ENCODE peak calls at places on chromosomes 4 and X, in nine cellular contexts. One of them, this sample, is unnamed.

GRCh38 chr4:22720091-22720490 is 27.4 kb downstream of the GBA3 start:
- DNase-seq in T-helper 17 cell: no peak
- DNase-seq in posterior vena cava: no peak
- DNase-seq in IMR-90: peak
- DNase-seq in effector memory CD4-positive, alpha-beta T cell: no peak
- DNase-seq in CD8-positive, alpha-beta memory T cell: no peak
- DNase-seq in substantia nigra: no peak
- DNase-seq in left cardiac atrium: no peak
- DNase-seq in activated CD4-positive, alpha-beta T cell treated with anti-CD3 and anti-CD28 coated beads, Interleukin-2, amount 10 ng/mL, durations not matched to agents 7 days and 5 days: no peak
- DNase-seq in this sample: no peak

GRCh38 chr4:119300388-119301131 is 21.4 kb downstream of the FABP2 start:
- DNase-seq in T-helper 17 cell: peak
- DNase-seq in posterior vena cava: peak
- DNase-seq in IMR-90: peak
- DNase-seq in effector memory CD4-positive, alpha-beta T cell: peak
- DNase-seq in CD8-positive, alpha-beta memory T cell: peak
- DNase-seq in substantia nigra: no peak
- DNase-seq in left cardiac atrium: peak
- DNase-seq in activated CD4-positive, alpha-beta T cell treated with anti-CD3 and anti-CD28 coated beads, Interleukin-2, amount 10 ng/mL, durations not matched to agents 7 days and 5 days: peak
- DNase-seq in this sample: no peak

GRCh38 chr4:8766610-8767009 is 105.0 kb downstream of the HMX1 start:
- DNase-seq in T-helper 17 cell: no peak
- DNase-seq in posterior vena cava: peak
- DNase-seq in IMR-90: no peak
- DNase-seq in effector memory CD4-positive, alpha-beta T cell: no peak
- DNase-seq in CD8-positive, alpha-beta memory T cell: peak
- DNase-seq in substantia nigra: no peak
- DNase-seq in left cardiac atrium: peak
- DNase-seq in activated CD4-positive, alpha-beta T cell treated with anti-CD3 and anti-CD28 coated beads, Interleukin-2, amount 10 ng/mL, durations not matched to agents 7 days and 5 days: no peak
- DNase-seq in this sample: no peak

GRCh38 chr4:77599378-77599777 is 6.2 kb upstream of the CXCL13 start:
- DNase-seq in T-helper 17 cell: no peak
- DNase-seq in posterior vena cava: no peak
- DNase-seq in IMR-90: peak
- DNase-seq in effector memory CD4-positive, alpha-beta T cell: no peak
- DNase-seq in CD8-positive, alpha-beta memory T cell: no peak
- DNase-seq in substantia nigra: no peak
- DNase-seq in left cardiac atrium: no peak
- DNase-seq in activated CD4-positive, alpha-beta T cell treated with anti-CD3 and anti-CD28 coated beads, Interleukin-2, amount 10 ng/mL, durations not matched to agents 7 days and 5 days: no peak
- DNase-seq in this sample: no peak

GRCh38 chrX:7169627-7170026 is 21.7 kb upstream of the PUDP start:
- DNase-seq in T-helper 17 cell: no peak
- DNase-seq in posterior vena cava: no peak
- DNase-seq in IMR-90: no peak
- DNase-seq in effector memory CD4-positive, alpha-beta T cell: no peak
- DNase-seq in CD8-positive, alpha-beta memory T cell: no peak
- DNase-seq in substantia nigra: no peak
- DNase-seq in left cardiac atrium: no peak
- DNase-seq in activated CD4-positive, alpha-beta T cell treated with anti-CD3 and anti-CD28 coated beads, Interleukin-2, amount 10 ng/mL, durations not matched to agents 7 days and 5 days: no peak
- DNase-seq in this sample: no peak

GRCh38 chr4:24202579-24202978 is 312.7 kb upstream of the PPARGC1A start:
- DNase-seq in T-helper 17 cell: no peak
- DNase-seq in posterior vena cava: no peak
- DNase-seq in IMR-90: no peak
- DNase-seq in effector memory CD4-positive, alpha-beta T cell: no peak
- DNase-seq in CD8-positive, alpha-beta memory T cell: no peak
- DNase-seq in substantia nigra: no peak
- DNase-seq in left cardiac atrium: no peak
- DNase-seq in activated CD4-positive, alpha-beta T cell treated with anti-CD3 and anti-CD28 coated beads, Interleukin-2, amount 10 ng/mL, durations not matched to agents 7 days and 5 days: no peak
- DNase-seq in this sample: no peak

GRCh38 chrX:1554469-1555210 is 17.7 kb upstream of the P2RY8 start:
- DNase-seq in T-helper 17 cell: no peak
- DNase-seq in posterior vena cava: no peak
- DNase-seq in IMR-90: no peak
- DNase-seq in effector memory CD4-positive, alpha-beta T cell: peak
- DNase-seq in CD8-positive, alpha-beta memory T cell: peak
- DNase-seq in substantia nigra: no peak
- DNase-seq in left cardiac atrium: no peak
- DNase-seq in activated CD4-positive, alpha-beta T cell treated with anti-CD3 and anti-CD28 coated beads, Interleukin-2, amount 10 ng/mL, durations not matched to agents 7 days and 5 days: peak
- DNase-seq in this sample: no peak

GRCh38 chr4:3420956-3421355 is 20.8 kb upstream of the HGFAC start:
- DNase-seq in T-helper 17 cell: no peak
- DNase-seq in posterior vena cava: no peak
- DNase-seq in IMR-90: no peak
- DNase-seq in effector memory CD4-positive, alpha-beta T cell: no peak
- DNase-seq in CD8-positive, alpha-beta memory T cell: peak
- DNase-seq in substantia nigra: no peak
- DNase-seq in left cardiac atrium: peak
- DNase-seq in activated CD4-positive, alpha-beta T cell treated with anti-CD3 and anti-CD28 coated beads, Interleukin-2, amount 10 ng/mL, durations not matched to agents 7 days and 5 days: no peak
- DNase-seq in this sample: no peak

GRCh38 chrX:9788908-9789307 is 2.7 kb downstream of the SHROOM2 start:
- DNase-seq in T-helper 17 cell: no peak
- DNase-seq in posterior vena cava: no peak
- DNase-seq in IMR-90: peak
- DNase-seq in effector memory CD4-positive, alpha-beta T cell: no peak
- DNase-seq in CD8-positive, alpha-beta memory T cell: no peak
- DNase-seq in substantia nigra: no peak
- DNase-seq in left cardiac atrium: no peak
- DNase-seq in activated CD4-positive, alpha-beta T cell treated with anti-CD3 and anti-CD28 coated beads, Interleukin-2, amount 10 ng/mL, durations not matched to agents 7 days and 5 days: no peak
- DNase-seq in this sample: no peak

GRCh38 chr4:43846111-43846587 is 602.5 kb downstream of the KCTD8 start:
- DNase-seq in T-helper 17 cell: no peak
- DNase-seq in posterior vena cava: peak
- DNase-seq in IMR-90: no peak
- DNase-seq in effector memory CD4-positive, alpha-beta T cell: no peak
- DNase-seq in CD8-positive, alpha-beta memory T cell: no peak
- DNase-seq in substantia nigra: no peak
- DNase-seq in left cardiac atrium: no peak
- DNase-seq in activated CD4-positive, alpha-beta T cell treated with anti-CD3 and anti-CD28 coated beads, Interleukin-2, amount 10 ng/mL, durations not matched to agents 7 days and 5 days: no peak
- DNase-seq in this sample: no peak